ENCODE peak calls at places on chromosomes 2 and 18, in seven cellular contexts. J is left lung, U is psoas muscle, C is H9, L is H1, W is neural progenitor cell, O is brain microvascular endothelial cell. Y is an unnamed sample.

GRCh38 chr18:44802508-44802907 is 121.8 kb downstream of the SETBP1 start:
- DNase-seq in J (no peak), U (no peak), C (no peak), L (no peak), W (no peak), O (no peak), Y (no peak)

GRCh38 chr18:11994346-11994707 is 13.0 kb downstream of the IMPA2 start:
- DNase-seq in J (peak; percentile 60), U (peak; percentile 69), C (no peak), L (no peak), W (no peak), O (peak; percentile 28), Y (peak; percentile 60)

GRCh38 chr2:43524180-43524965 is 71.5 kb downstream of the THADA start:
- DNase-seq in J (no peak), U (no peak), C (no peak), L (no peak), W (no peak), O (no peak), Y (no peak)

GRCh38 chr2:151757861-151758260 is 23.6 kb upstream of the NEB start:
- DNase-seq in J (no peak), U (no peak), C (no peak), L (no peak), W (no peak), O (no peak), Y (no peak)

GRCh38 chr2:223054193-223054781 is 2.3 kb downstream of the KCNE4 start:
- DNase-seq in J (peak; percentile 49), U (peak; percentile 77), C (no peak), L (no peak), W (no peak), O (peak; percentile 63), Y (peak; percentile 76)

GRCh38 chr2:26144031-26144430 is 28.9 kb upstream of the GAREM2 start:
- DNase-seq in J (no peak), U (no peak), C (no peak), L (no peak), W (no peak), O (no peak), Y (no peak)

GRCh38 chr2:1071650-1072049 is 121.0 kb downstream of the SNTG2 start:
- DNase-seq in J (no peak), U (no peak), C (no peak), L (no peak), W (no peak), O (no peak), Y (no peak)

GRCh38 chr2:36351291-36352023 is 4.1 kb upstream of the CRIM1 start:
- DNase-seq in J (no peak), U (no peak), C (no peak), L (no peak), W (no peak), O (no peak), Y (no peak)

GRCh38 chr2:7045601-7046590 is 128.7 kb downstream of the RNF144A start:
- DNase-seq in J (no peak), U (no peak), C (no peak), L (no peak), W (no peak), O (no peak), Y (no peak)

GRCh38 chr2:160492401-160493226 is 993 bp downstream of the RBMS1 start:
- DNase-seq in J (peak; percentile 72), U (peak; percentile 74), C (peak; percentile 90), L (no peak), W (peak; percentile 95), O (peak; percentile 60), Y (peak; percentile 82)

GRCh38 chr2:23009545-23010149 is 375.3 kb upstream of the KLHL29 start:
- DNase-seq in J (no peak), U (peak; percentile 43), C (no peak), L (no peak), W (no peak), O (peak; percentile 68), Y (peak; percentile 20)

GRCh38 chr2:16656784-16657391 is 8.7 kb downstream of the CYRIA start:
- DNase-seq in J (peak; percentile 66), U (peak; percentile 81), C (no peak), L (no peak), W (no peak), O (peak; percentile 9), Y (no peak)

GRCh38 chr18:47036298-47036874 is 965 bp upstream of the ELOA2 start:
- DNase-seq in J (no peak), U (no peak), C (no peak), L (no peak), W (peak; percentile 39), O (peak; percentile 36), Y (peak; percentile 8)

GRCh38 chr18:12376034-12376717 is 851 bp downstream of the AFG3L2 start:
- DNase-seq in J (no peak), U (peak; percentile 21), C (no peak), L (no peak), W (peak; percentile 33), O (peak; percentile 18), Y (peak; percentile 47)

GRCh38 chr2:71513721-71514120 is 60.4 kb downstream of the DYSF start:
- DNase-seq in J (no peak), U (no peak), C (no peak), L (no peak), W (no peak), O (no peak), Y (no peak)

GRCh38 chr2:157891630-157892016 is 15.5 kb upstream of the ACVR1 start:
- DNase-seq in J (no peak), U (no peak), C (no peak), L (no peak), W (no peak), O (no peak), Y (no peak)

GRCh38 chr18:72697706-72698105 is 153.6 kb upstream of the CBLN2 start:
- DNase-seq in J (no peak), U (no peak), C (no peak), L (no peak), W (no peak), O (no peak), Y (no peak)

GRCh38 chr2:88871336-88871735 is 179.9 kb downstream of the RPIA start:
- DNase-seq in J (no peak), U (no peak), C (no peak), L (no peak), W (no peak), O (no peak), Y (no peak)

DNA sequence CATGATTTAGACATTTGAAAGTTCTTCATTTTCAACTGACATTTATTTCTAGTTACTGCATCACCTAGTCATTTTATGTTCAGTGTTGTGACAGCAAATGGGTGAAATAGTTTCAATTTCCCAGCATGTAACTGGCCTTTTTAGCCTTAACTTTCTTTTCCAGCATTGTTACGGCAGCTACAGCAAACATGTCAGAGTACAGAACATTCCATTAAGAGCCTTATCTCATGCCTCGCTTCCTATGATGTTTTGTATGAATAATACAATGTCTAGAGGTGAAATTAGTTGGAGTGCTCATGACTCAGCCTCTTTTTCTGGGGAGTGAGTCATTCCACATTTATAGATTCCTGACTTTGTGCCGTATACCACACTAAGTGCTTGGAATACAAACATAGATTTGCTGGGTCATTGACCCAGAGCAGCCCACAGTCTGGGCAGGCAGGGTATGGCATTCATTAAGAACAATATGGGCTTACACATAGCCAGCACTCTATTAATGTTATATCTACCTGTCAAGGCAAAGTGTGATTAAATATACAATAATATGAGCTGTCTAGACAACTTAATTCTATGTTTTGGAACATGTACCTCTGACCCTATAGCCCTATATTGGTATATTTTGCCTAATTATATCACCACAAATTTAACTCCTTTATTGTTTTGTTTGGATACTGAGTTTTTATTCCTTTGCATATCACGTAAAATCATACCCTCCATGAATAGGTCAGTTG is 72.2 kb downstream of the MAP2 start:
- DNase-seq in J (peak; percentile 38), U (no peak), C (no peak), L (no peak), W (no peak), O (peak; percentile 98), Y (peak; percentile 67)
- H3K27ac ChIP-seq in J (peak overlapping the region; percentile 64), U (peak overlapping the region; percentile 77), C (no peak overlapping the region), L (no peak overlapping the region), W (no peak overlapping the region), O (peak overlapping the region; percentile 74), Y (peak overlapping the region; percentile 92)

GRCh38 chr18:49041677-49042570 is 91.2 kb upstream of the SMAD7 start:
- DNase-seq in J (no peak), U (peak; percentile 52), C (peak; percentile 65), L (no peak), W (peak; percentile 45), O (peak; percentile 50), Y (peak; percentile 66)
- TF ChIP-seq CTCF in J (peak; percentile 53), U (peak; percentile 67), C (peak; percentile 80), L (peak; percentile 30), W (peak; percentile 61), O (peak; percentile 84), Y (peak; percentile 69)

DNA sequence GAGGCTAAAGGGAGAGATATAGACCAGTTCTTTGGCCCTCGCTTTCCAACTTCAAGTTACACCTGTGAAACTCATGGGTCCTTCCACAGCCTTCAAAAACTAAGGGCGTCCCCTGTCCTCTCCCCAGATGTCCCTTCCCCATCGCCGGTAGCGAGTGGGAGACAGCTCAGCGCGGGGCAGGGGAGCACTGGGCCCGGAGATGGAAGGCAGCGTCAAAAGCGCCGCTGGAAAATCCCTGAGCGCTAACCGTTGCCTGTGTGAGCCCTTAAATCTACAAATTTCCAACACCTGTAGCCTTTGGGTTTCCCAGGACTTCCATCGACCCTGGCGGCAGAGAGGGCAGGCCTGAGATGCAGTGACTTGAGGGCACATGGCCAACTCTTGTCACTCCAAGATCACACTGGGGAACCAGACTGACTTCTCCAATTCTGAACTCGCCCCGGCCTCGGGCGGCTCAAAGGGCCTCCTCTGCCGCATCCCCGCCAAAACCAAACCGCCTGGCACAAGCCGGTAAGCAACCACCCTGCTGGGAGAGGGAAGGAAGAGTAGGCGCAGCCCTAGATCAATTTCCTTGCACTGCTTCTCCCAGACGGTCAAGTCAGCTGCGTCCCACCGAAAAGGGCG is 879 bp upstream of the EPAS1 start:
- DNase-seq in J (peak; percentile 79), U (peak; percentile 49), C (peak; percentile 61), L (no peak), W (peak; percentile 45), O (no peak), Y (peak; percentile 58)
- H3K27ac ChIP-seq in J (peak overlapping the region; percentile 91), U (peak overlapping the region; percentile 90), C (no peak overlapping the region), L (no peak overlapping the region), W (no peak overlapping the region), O (peak overlapping the region; percentile 69), Y (peak overlapping the region; percentile 98)

GRCh38 chr2:64341461-64341860 is 112.5 kb upstream of the LGALSL start:
- DNase-seq in J (no peak), U (no peak), C (no peak), L (no peak), W (no peak), O (no peak), Y (no peak)

GRCh38 chr2:64336171-64336570 is 117.8 kb upstream of the LGALSL start:
- DNase-seq in J (no peak), U (no peak), C (no peak), L (no peak), W (no peak), O (no peak), Y (no peak)

GRCh38 chr2:64338910-64339500 is 115.0 kb upstream of the LGALSL start:
- DNase-seq in J (no peak), U (no peak), C (no peak), L (no peak), W (no peak), O (peak; percentile 81), Y (no peak)

GRCh38 chr2:64338107-64338506 is 115.9 kb upstream of the LGALSL start:
- DNase-seq in J (no peak), U (no peak), C (no peak), L (no peak), W (no peak), O (no peak), Y (no peak)

DNA sequence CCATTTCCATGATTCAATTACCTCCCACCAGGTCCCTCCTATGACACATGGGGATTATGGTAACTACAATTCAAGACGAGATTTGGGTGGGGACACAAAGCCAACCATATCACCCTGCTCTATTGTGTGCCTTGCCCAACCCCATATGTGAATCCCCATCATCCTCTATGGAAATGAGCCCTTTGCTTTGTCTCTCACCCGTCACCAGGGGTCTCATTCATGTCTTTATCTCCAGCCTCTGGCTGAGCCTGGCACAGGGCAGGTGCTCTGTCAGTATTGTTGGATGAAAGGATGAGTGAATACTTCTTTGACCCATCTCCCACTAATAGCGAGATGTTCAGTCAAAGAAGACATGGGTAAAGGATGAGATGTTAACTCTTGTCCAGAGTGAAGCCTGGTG is 116.6 kb upstream of the LGALSL start:
- DNase-seq in J (no peak), U (no peak), C (no peak), L (no peak), W (no peak), O (no peak), Y (no peak)
- TF ChIP-seq CTCF in J (no peak), U (no peak), C (peak; percentile 19), L (no peak), W (no peak), O (no peak), Y (no peak)

Y was measured in heart right ventricle.